ENCODE peak calls at places on chromosomes 2 and 18, in ten cellular contexts. One of them, this sample, is unnamed.

GRCh38 chr2:68653034-68653433 is 9.7 kb downstream of the PROKR1 start:
- DNase-seq in colonic mucosa: no peak
- DNase-seq in activated B cell treated with CpG ODN at 0.5 μM for 24 hours: no peak
- DNase-seq in HCT116: no peak
- DNase-seq in transverse colon: no peak
- DNase-seq in progenitor cell of endocrine pancreas: no peak
- DNase-seq in body of pancreas: no peak
- DNase-seq in thyroid gland: no peak
- DNase-seq in fibroblast of lung: peak
- DNase-seq in Caco-2: no peak
- DNase-seq in this sample: no peak

GRCh38 chr2:47595115-47595514 is 187.8 kb upstream of the MSH6 start:
- DNase-seq in colonic mucosa: no peak
- DNase-seq in Caco-2: no peak
- DNase-seq in activated B cell treated with CpG ODN at 0.5 μM for 24 hours: no peak
- DNase-seq in HCT116: no peak
- DNase-seq in body of pancreas: no peak
- DNase-seq in thyroid gland: no peak
- DNase-seq in transverse colon: no peak
- DNase-seq in progenitor cell of endocrine pancreas: no peak
- DNase-seq in fibroblast of lung: no peak
- DNase-seq in this sample: no peak

GRCh38 chr2:133753665-133754064 is 185.4 kb upstream of the NCKAP5 start:
- DNase-seq in fibroblast of lung: no peak
- DNase-seq in thyroid gland: peak
- DNase-seq in activated B cell treated with CpG ODN at 0.5 μM for 24 hours: no peak
- DNase-seq in body of pancreas: no peak
- DNase-seq in HCT116: no peak
- DNase-seq in Caco-2: no peak
- DNase-seq in transverse colon: no peak
- DNase-seq in progenitor cell of endocrine pancreas: no peak
- DNase-seq in colonic mucosa: no peak
- DNase-seq in this sample: no peak

GRCh38 chr2:29165362-29166236 is 50.4 kb downstream of the CLIP4 start:
- DNase-seq in HCT116: no peak
- DNase-seq in colonic mucosa: no peak
- DNase-seq in fibroblast of lung: peak
- DNase-seq in thyroid gland: no peak
- DNase-seq in progenitor cell of endocrine pancreas: no peak
- DNase-seq in body of pancreas: no peak
- DNase-seq in activated B cell treated with CpG ODN at 0.5 μM for 24 hours: no peak
- DNase-seq in transverse colon: no peak
- DNase-seq in Caco-2: no peak
- DNase-seq in this sample: no peak

GRCh38 chr2:44941551-44942234 is at the start of gene SIX3:
- DNase-seq in body of pancreas: no peak
- DNase-seq in thyroid gland: no peak
- DNase-seq in Caco-2: no peak
- DNase-seq in transverse colon: peak
- DNase-seq in fibroblast of lung: peak
- DNase-seq in activated B cell treated with CpG ODN at 0.5 μM for 24 hours: no peak
- DNase-seq in HCT116: peak
- DNase-seq in progenitor cell of endocrine pancreas: no peak
- DNase-seq in colonic mucosa: no peak
- DNase-seq in this sample: no peak

GRCh38 chr2:54724150-54724559 is 693 bp downstream of the EML6 start:
- DNase-seq in fibroblast of lung: no peak
- DNase-seq in thyroid gland: no peak
- DNase-seq in activated B cell treated with CpG ODN at 0.5 μM for 24 hours: no peak
- DNase-seq in transverse colon: no peak
- DNase-seq in Caco-2: no peak
- DNase-seq in colonic mucosa: no peak
- DNase-seq in HCT116: no peak
- DNase-seq in body of pancreas: no peak
- DNase-seq in progenitor cell of endocrine pancreas: no peak
- DNase-seq in this sample: no peak

GRCh38 chr2:45674035-45674791 is 22.7 kb downstream of the PRKCE start:
- DNase-seq in colonic mucosa: no peak
- DNase-seq in HCT116: no peak
- DNase-seq in thyroid gland: no peak
- DNase-seq in progenitor cell of endocrine pancreas: no peak
- DNase-seq in activated B cell treated with CpG ODN at 0.5 μM for 24 hours: no peak
- DNase-seq in body of pancreas: no peak
- DNase-seq in Caco-2: no peak
- DNase-seq in fibroblast of lung: peak
- DNase-seq in transverse colon: no peak
- DNase-seq in this sample: no peak

GRCh38 chr2:182642328-182642727 is 73.7 kb upstream of the DNAJC10 start:
- DNase-seq in transverse colon: peak
- DNase-seq in fibroblast of lung: peak
- DNase-seq in activated B cell treated with CpG ODN at 0.5 μM for 24 hours: peak
- DNase-seq in body of pancreas: peak
- DNase-seq in progenitor cell of endocrine pancreas: no peak
- DNase-seq in Caco-2: peak
- DNase-seq in thyroid gland: peak
- DNase-seq in colonic mucosa: peak
- DNase-seq in HCT116: peak
- DNase-seq in this sample: no peak

GRCh38 chr2:18046017-18046416 is 167.6 kb downstream of the KCNS3 start:
- DNase-seq in progenitor cell of endocrine pancreas: no peak
- DNase-seq in HCT116: no peak
- DNase-seq in body of pancreas: no peak
- DNase-seq in colonic mucosa: no peak
- DNase-seq in fibroblast of lung: no peak
- DNase-seq in Caco-2: no peak
- DNase-seq in thyroid gland: no peak
- DNase-seq in activated B cell treated with CpG ODN at 0.5 μM for 24 hours: no peak
- DNase-seq in transverse colon: no peak
- DNase-seq in this sample: no peak

GRCh38 chr2:55802067-55802466 is 108.4 kb upstream of the PNPT1 start:
- DNase-seq in colonic mucosa: no peak
- DNase-seq in thyroid gland: no peak
- DNase-seq in fibroblast of lung: no peak
- DNase-seq in body of pancreas: no peak
- DNase-seq in activated B cell treated with CpG ODN at 0.5 μM for 24 hours: no peak
- DNase-seq in progenitor cell of endocrine pancreas: no peak
- DNase-seq in transverse colon: no peak
- DNase-seq in HCT116: no peak
- DNase-seq in Caco-2: no peak
- DNase-seq in this sample: no peak

GRCh38 chr18:57586243-57587049 is at the start of gene FECH:
- DNase-seq in transverse colon: peak
- DNase-seq in activated B cell treated with CpG ODN at 0.5 μM for 24 hours: peak
- DNase-seq in progenitor cell of endocrine pancreas: peak
- DNase-seq in colonic mucosa: peak
- DNase-seq in HCT116: peak
- DNase-seq in thyroid gland: peak
- DNase-seq in fibroblast of lung: peak
- DNase-seq in Caco-2: peak
- DNase-seq in body of pancreas: peak
- DNase-seq in this sample: peak
- TF ChIP-seq CTCF in transverse colon: no peak
- TF ChIP-seq CTCF in activated B cell treated with CpG ODN at 0.5 μM for 24 hours: no peak
- TF ChIP-seq CTCF in progenitor cell of endocrine pancreas: peak
- TF ChIP-seq CTCF in colonic mucosa: no peak
- TF ChIP-seq CTCF in HCT116: no peak
- TF ChIP-seq CTCF in thyroid gland: peak
- TF ChIP-seq CTCF in fibroblast of lung: no peak
- TF ChIP-seq CTCF in Caco-2: no peak
- TF ChIP-seq CTCF in body of pancreas: no peak
- TF ChIP-seq CTCF in this sample: peak

GRCh38 chr2:231243883-231244282 is 45.5 kb downstream of the ARMC9 start:
- DNase-seq in thyroid gland: no peak
- DNase-seq in fibroblast of lung: no peak
- DNase-seq in colonic mucosa: peak
- DNase-seq in Caco-2: no peak
- DNase-seq in body of pancreas: no peak
- DNase-seq in transverse colon: peak
- DNase-seq in HCT116: no peak
- DNase-seq in activated B cell treated with CpG ODN at 0.5 μM for 24 hours: no peak
- DNase-seq in progenitor cell of endocrine pancreas: no peak
- DNase-seq in this sample: no peak

GRCh38 chr2:231244382-231245252 is 46.2 kb downstream of the ARMC9 start:
- DNase-seq in progenitor cell of endocrine pancreas: no peak
- DNase-seq in fibroblast of lung: no peak
- DNase-seq in Caco-2: no peak
- DNase-seq in transverse colon: peak
- DNase-seq in HCT116: no peak
- DNase-seq in activated B cell treated with CpG ODN at 0.5 μM for 24 hours: no peak
- DNase-seq in body of pancreas: no peak
- DNase-seq in colonic mucosa: peak
- DNase-seq in thyroid gland: no peak
- DNase-seq in this sample: no peak

GRCh38 chr2:231246171-231246842 is 47.9 kb downstream of the ARMC9 start:
- DNase-seq in transverse colon: no peak
- DNase-seq in progenitor cell of endocrine pancreas: no peak
- DNase-seq in HCT116: no peak
- DNase-seq in thyroid gland: no peak
- DNase-seq in activated B cell treated with CpG ODN at 0.5 μM for 24 hours: no peak
- DNase-seq in body of pancreas: no peak
- DNase-seq in fibroblast of lung: no peak
- DNase-seq in colonic mucosa: no peak
- DNase-seq in Caco-2: no peak
- DNase-seq in this sample: no peak

GRCh38 chr2:231241755-231242507 is 43.5 kb downstream of the ARMC9 start:
- DNase-seq in HCT116: no peak
- DNase-seq in Caco-2: no peak
- DNase-seq in activated B cell treated with CpG ODN at 0.5 μM for 24 hours: no peak
- DNase-seq in thyroid gland: peak
- DNase-seq in colonic mucosa: no peak
- DNase-seq in fibroblast of lung: no peak
- DNase-seq in transverse colon: no peak
- DNase-seq in body of pancreas: peak
- DNase-seq in progenitor cell of endocrine pancreas: no peak
- DNase-seq in this sample: no peak

GRCh38 chr2:231245253-231246094 is 47.0 kb downstream of the ARMC9 start:
- DNase-seq in colonic mucosa: peak
- DNase-seq in activated B cell treated with CpG ODN at 0.5 μM for 24 hours: no peak
- DNase-seq in progenitor cell of endocrine pancreas: no peak
- DNase-seq in HCT116: no peak
- DNase-seq in transverse colon: peak
- DNase-seq in Caco-2: peak
- DNase-seq in thyroid gland: no peak
- DNase-seq in fibroblast of lung: no peak
- DNase-seq in body of pancreas: peak
- DNase-seq in this sample: no peak
- TF ChIP-seq CTCF in colonic mucosa: no peak
- TF ChIP-seq CTCF in activated B cell treated with CpG ODN at 0.5 μM for 24 hours: no peak
- TF ChIP-seq CTCF in progenitor cell of endocrine pancreas: no peak
- TF ChIP-seq CTCF in HCT116: peak
- TF ChIP-seq CTCF in transverse colon: peak
- TF ChIP-seq CTCF in Caco-2: no peak
- TF ChIP-seq CTCF in thyroid gland: no peak
- TF ChIP-seq CTCF in fibroblast of lung: no peak
- TF ChIP-seq CTCF in body of pancreas: peak
- TF ChIP-seq CTCF in this sample: no peak

GRCh38 chr2:163348843-163349395 is 386.9 kb downstream of the FIGN start:
- DNase-seq in body of pancreas: peak
- DNase-seq in progenitor cell of endocrine pancreas: no peak
- DNase-seq in colonic mucosa: peak
- DNase-seq in activated B cell treated with CpG ODN at 0.5 μM for 24 hours: no peak
- DNase-seq in thyroid gland: no peak
- DNase-seq in transverse colon: peak
- DNase-seq in fibroblast of lung: peak
- DNase-seq in Caco-2: peak
- DNase-seq in HCT116: peak
- DNase-seq in this sample: peak

GRCh38 chr2:163343316-163343715 is 392.5 kb downstream of the FIGN start:
- DNase-seq in progenitor cell of endocrine pancreas: no peak
- DNase-seq in thyroid gland: no peak
- DNase-seq in transverse colon: no peak
- DNase-seq in Caco-2: no peak
- DNase-seq in HCT116: no peak
- DNase-seq in colonic mucosa: no peak
- DNase-seq in fibroblast of lung: no peak
- DNase-seq in activated B cell treated with CpG ODN at 0.5 μM for 24 hours: no peak
- DNase-seq in body of pancreas: no peak
- DNase-seq in this sample: no peak

GRCh38 chr2:163347982-163348842 is 387.6 kb downstream of the FIGN start:
- DNase-seq in activated B cell treated with CpG ODN at 0.5 μM for 24 hours: peak
- DNase-seq in colonic mucosa: peak
- DNase-seq in thyroid gland: peak
- DNase-seq in HCT116: peak
- DNase-seq in body of pancreas: peak
- DNase-seq in Caco-2: peak
- DNase-seq in transverse colon: peak
- DNase-seq in progenitor cell of endocrine pancreas: peak
- DNase-seq in fibroblast of lung: peak
- DNase-seq in this sample: peak

GRCh38 chr2:163341426-163341825 is 394.4 kb downstream of the FIGN start:
- DNase-seq in thyroid gland: no peak
- DNase-seq in HCT116: no peak
- DNase-seq in colonic mucosa: no peak
- DNase-seq in activated B cell treated with CpG ODN at 0.5 μM for 24 hours: no peak
- DNase-seq in fibroblast of lung: peak
- DNase-seq in body of pancreas: no peak
- DNase-seq in Caco-2: no peak
- DNase-seq in transverse colon: no peak
- DNase-seq in progenitor cell of endocrine pancreas: no peak
- DNase-seq in this sample: no peak

DNA sequence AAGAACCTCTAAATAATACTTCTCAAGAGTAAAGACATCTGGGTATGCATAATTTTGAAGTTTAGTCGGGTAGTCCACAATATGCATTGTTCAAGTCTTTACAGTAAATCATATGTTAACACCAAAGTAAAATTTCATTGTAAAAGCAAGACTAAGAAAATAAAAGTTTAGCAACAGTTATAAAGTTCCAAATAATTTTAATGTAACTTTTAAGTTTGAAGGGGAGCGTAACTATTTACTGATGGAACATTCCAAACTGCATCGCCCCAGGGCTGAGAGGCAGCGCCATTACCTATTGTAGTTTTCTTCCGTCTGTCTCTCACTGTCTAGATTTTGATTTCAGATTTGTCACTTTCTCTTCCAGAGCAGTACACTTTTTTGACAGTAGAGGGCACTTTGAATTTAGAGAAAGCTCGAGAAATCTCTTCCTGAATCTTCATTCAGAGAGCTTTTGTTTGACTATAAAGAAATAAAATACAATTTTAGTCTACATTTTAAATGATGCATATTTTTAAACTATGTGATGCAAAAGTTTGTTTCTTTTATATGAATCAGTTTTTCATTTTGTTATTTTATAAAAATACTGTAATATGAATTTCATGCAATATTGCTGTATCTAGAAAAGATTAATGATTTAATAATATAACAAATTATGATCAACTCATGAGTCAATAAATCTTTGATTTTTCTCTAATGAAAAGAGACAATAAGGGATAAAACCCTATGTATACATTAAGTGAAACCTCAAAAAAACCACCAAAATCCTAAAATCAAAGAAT is 389.8 kb downstream of the FIGN start:
- DNase-seq in transverse colon: no peak
- DNase-seq in colonic mucosa: no peak
- DNase-seq in HCT116: peak
- DNase-seq in progenitor cell of endocrine pancreas: no peak
- DNase-seq in thyroid gland: no peak
- DNase-seq in fibroblast of lung: peak
- DNase-seq in activated B cell treated with CpG ODN at 0.5 μM for 24 hours: no peak
- DNase-seq in body of pancreas: no peak
- DNase-seq in Caco-2: no peak
- DNase-seq in this sample: peak
- TF ChIP-seq CTCF in transverse colon: peak
- TF ChIP-seq CTCF in colonic mucosa: peak
- TF ChIP-seq CTCF in HCT116: peak
- TF ChIP-seq CTCF in progenitor cell of endocrine pancreas: peak
- TF ChIP-seq CTCF in thyroid gland: peak
- TF ChIP-seq CTCF in fibroblast of lung: peak
- TF ChIP-seq CTCF in activated B cell treated with CpG ODN at 0.5 μM for 24 hours: peak
- TF ChIP-seq CTCF in body of pancreas: peak
- TF ChIP-seq CTCF in Caco-2: peak
- TF ChIP-seq CTCF in this sample: peak

GRCh38 chr2:100919316-100919715 is 82.8 kb upstream of the RPL31 start:
- DNase-seq in Caco-2: no peak
- DNase-seq in colonic mucosa: no peak
- DNase-seq in activated B cell treated with CpG ODN at 0.5 μM for 24 hours: no peak
- DNase-seq in HCT116: no peak
- DNase-seq in fibroblast of lung: no peak
- DNase-seq in progenitor cell of endocrine pancreas: no peak
- DNase-seq in body of pancreas: no peak
- DNase-seq in thyroid gland: no peak
- DNase-seq in transverse colon: no peak
- DNase-seq in this sample: peak
- TF ChIP-seq CTCF in Caco-2: peak
- TF ChIP-seq CTCF in colonic mucosa: no peak
- TF ChIP-seq CTCF in activated B cell treated with CpG ODN at 0.5 μM for 24 hours: no peak
- TF ChIP-seq CTCF in HCT116: no peak
- TF ChIP-seq CTCF in fibroblast of lung: peak
- TF ChIP-seq CTCF in progenitor cell of endocrine pancreas: peak
- TF ChIP-seq CTCF in body of pancreas: peak
- TF ChIP-seq CTCF in thyroid gland: peak
- TF ChIP-seq CTCF in transverse colon: no peak
- TF ChIP-seq CTCF in this sample: peak